ENCODE peak calls at places on chromosome 6, in four cellular contexts. P is sigmoid colon, Z is brain microvascular endothelial cell, L is body of pancreas. E is an unnamed sample.

GRCh38 chr6:17389274-17389847 is 4.0 kb upstream of the CAP2 start:
- DNase-seq in Z (no peak), L (no peak), P (no peak), E (no peak)

GRCh38 chr6:27726620-27727023 is 185.6 kb downstream of the OR2B2 start:
- DNase-seq in P (no peak), Z (peak; percentile 60), L (no peak), E (no peak)

GRCh38 chr6:100999034-100999597 is 118.0 kb upstream of the ASCC3 start:
- DNase-seq in P (no peak), L (no peak), Z (no peak), E (no peak)

GRCh38 chr6:20124545-20124944 is 87.7 kb downstream of the MBOAT1 start:
- DNase-seq in L (no peak), P (no peak), Z (no peak), E (no peak)

GRCh38 chr6:147207351-147207750 is 3.1 kb downstream of the STXBP5 start:
- DNase-seq in Z (no peak), P (no peak), L (no peak), E (no peak)

GRCh38 chr6:157510329-157511188 is 129.6 kb downstream of the ZDHHC14 start:
- DNase-seq in P (no peak), L (no peak), Z (no peak), E (no peak)

GRCh38 chr6:47405273-47405672 is 72.3 kb upstream of the CD2AP start:
- DNase-seq in L (no peak), P (no peak), Z (no peak), E (no peak)

GRCh38 chr6:71268710-71269437 is 19.7 kb upstream of the OGFRL1 start:
- DNase-seq in Z (no peak), L (no peak), P (no peak), E (no peak)

GRCh38 chr6:131117866-131118265 is 17.4 kb upstream of the AKAP7 start:
- DNase-seq in P (no peak), L (no peak), Z (no peak), E (no peak)

GRCh38 chr6:91786474-91787184 is 1199.8 kb upstream of the MAP3K7 start:
- DNase-seq in L (no peak), Z (no peak), P (no peak), E (no peak)

GRCh38 chr6:53983301-53983700 is 127.9 kb upstream of the MLIP start:
- DNase-seq in P (no peak), Z (peak; percentile 35), L (no peak), E (no peak)

GRCh38 chr6:123527406-123527805 is 109.3 kb downstream of the TRDN start:
- DNase-seq in P (no peak), Z (no peak), L (no peak), E (no peak)

GRCh38 chr6:134534708-134535149 is 216.8 kb upstream of the SGK1 start:
- DNase-seq in P (no peak), L (no peak), Z (peak; percentile 46), E (no peak)

GRCh38 chr6:109790131-109790530 is 99.0 kb downstream of the FIG4 start:
- DNase-seq in P (no peak), Z (no peak), L (no peak), E (no peak)

GRCh38 chr6:3331498-3331897 is 72.8 kb downstream of the PSMG4 start:
- DNase-seq in L (no peak), Z (no peak), P (no peak), E (no peak)

GRCh38 chr6:14117158-14118090 is at the start of gene CD83:
- DNase-seq in P (peak; percentile 78), L (peak; percentile 60), Z (peak; percentile 43), E (peak; percentile 64)

GRCh38 chr6:101806241-101806640 is 412.7 kb downstream of the GRIK2 start:
- DNase-seq in Z (peak; percentile 80), L (no peak), P (no peak), E (no peak)

GRCh38 chr6:47698342-47698787 is at the start of gene ADGRF4:
- DNase-seq in L (no peak), Z (peak; percentile 79), P (no peak), E (no peak)

GRCh38 chr6:110556317-110557115 is 80.1 kb upstream of the SLC22A16 start:
- DNase-seq in Z (no peak), P (no peak), L (no peak), E (no peak)

GRCh38 chr6:54602591-54602990 is 244.0 kb upstream of the FAM83B start:
- DNase-seq in L (no peak), Z (no peak), P (no peak), E (no peak)

GRCh38 chr6:144008501-144009245 is 614 bp upstream of the PLAGL1 start:
- DNase-seq in P (no peak), Z (no peak), L (peak; percentile 64), E (no peak)

GRCh38 chr6:132190097-132190814 is 211.0 kb downstream of the MOXD1 start:
- DNase-seq in Z (peak; percentile 45), L (no peak), P (no peak), E (no peak)

GRCh38 chr6:26020983-26021349 is 58.4 kb downstream of the TRIM38 start:
- DNase-seq in P (peak; percentile 84), Z (peak; percentile 68), L (peak; percentile 65), E (peak; percentile 87)

GRCh38 chr6:14996892-14997291 is 249.0 kb upstream of the JARID2 start:
- DNase-seq in Z (no peak), P (peak; percentile 19), L (no peak), E (no peak)

DNA sequence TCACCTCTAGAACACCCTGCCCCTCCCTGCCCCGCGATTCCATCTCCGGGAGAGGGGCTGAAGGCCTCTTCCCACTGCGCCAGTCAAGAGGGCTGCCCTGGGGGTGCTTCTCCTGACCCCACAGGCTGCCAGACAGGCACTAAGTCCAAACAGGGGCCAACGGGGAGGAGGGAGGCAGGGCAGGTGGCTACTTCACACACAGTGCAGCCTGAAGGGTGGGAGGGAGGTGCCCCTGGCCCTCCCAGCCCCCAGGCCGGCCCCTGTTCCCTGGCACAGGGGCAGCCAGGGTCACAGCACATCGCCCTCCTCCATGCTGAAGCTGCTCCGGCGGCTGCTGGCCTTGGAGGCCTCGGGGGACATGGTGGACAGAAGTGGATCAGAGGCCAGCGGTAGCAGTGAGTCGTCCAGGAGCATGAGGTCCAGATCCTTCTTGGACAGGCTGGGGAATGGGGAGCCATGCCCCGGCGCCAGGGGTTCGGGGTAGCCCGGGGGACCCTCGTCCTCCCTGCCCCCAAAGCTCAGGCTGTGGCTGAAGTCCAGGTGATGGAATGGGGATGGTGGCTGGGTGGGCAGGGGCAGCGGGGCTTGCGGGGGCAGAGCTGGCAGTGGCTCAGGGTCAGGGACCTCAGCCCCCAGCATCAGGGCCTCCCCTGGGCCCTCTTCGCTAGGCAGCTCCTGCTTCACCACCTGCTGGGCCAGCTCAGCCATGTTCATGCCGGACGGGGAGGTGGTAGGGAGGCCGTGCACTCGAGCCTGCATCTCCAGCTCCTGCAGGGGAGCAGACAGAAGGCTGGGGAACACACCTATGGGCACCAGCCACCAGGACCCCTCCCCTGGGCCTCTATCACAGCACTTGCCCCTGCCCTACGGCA is 46.3 kb downstream of the MDFI start:
- DNase-seq in Z (no peak), P (no peak), L (no peak), E (no peak)
- H3K27ac ChIP-seq in Z (no peak overlapping the region), P (no peak overlapping the region), L (no peak overlapping the region), E (no peak overlapping the region)

GRCh38 chr6:33198853-33199436 is 1.5 kb downstream of the RXRB start:
- DNase-seq in P (no peak), Z (no peak), L (no peak), E (peak; percentile 75)
- TF ChIP-seq CTCF in P (no peak), Z (no peak), L (no peak), E (no peak)

GRCh38 chr6:29764422-29765196 is 41.4 kb downstream of the HLA-F start:
- DNase-seq in L (no peak), Z (no peak), P (no peak), E (no peak)
- H3K4me3 ChIP-seq in L (no peak overlapping the region), Z (no peak overlapping the region), P (no peak overlapping the region), E (no peak overlapping the region)

GRCh38 chr6:44010411-44011349 is 116.6 kb downstream of the MRPL14 start:
- DNase-seq in L (no peak), Z (peak; percentile 96), P (peak; percentile 61), E (peak; percentile 64)
- H3K27ac ChIP-seq in L (no peak overlapping the region), Z (peak overlapping the region; percentile 97), P (no peak overlapping the region), E (no peak overlapping the region)

GRCh38 chr6:32972353-32973143 is 4.2 kb downstream of the BRD2 start:
- DNase-seq in Z (no peak), L (peak; percentile 50), P (peak; percentile 78), E (peak; percentile 84)

GRCh38 chr6:32970413-32971244 is 2.2 kb downstream of the BRD2 start:
- DNase-seq in P (peak; percentile 96), L (peak; percentile 85), Z (peak; percentile 87), E (peak; percentile 94)

GRCh38 chr6:32973144-32973854 is 4.9 kb downstream of the BRD2 start:
- DNase-seq in L (no peak), P (peak; percentile 70), Z (no peak), E (no peak)

GRCh38 chr6:32971245-32971580 is 2.8 kb downstream of the BRD2 start:
- DNase-seq in L (no peak), Z (no peak), P (no peak), E (no peak)

DNA sequence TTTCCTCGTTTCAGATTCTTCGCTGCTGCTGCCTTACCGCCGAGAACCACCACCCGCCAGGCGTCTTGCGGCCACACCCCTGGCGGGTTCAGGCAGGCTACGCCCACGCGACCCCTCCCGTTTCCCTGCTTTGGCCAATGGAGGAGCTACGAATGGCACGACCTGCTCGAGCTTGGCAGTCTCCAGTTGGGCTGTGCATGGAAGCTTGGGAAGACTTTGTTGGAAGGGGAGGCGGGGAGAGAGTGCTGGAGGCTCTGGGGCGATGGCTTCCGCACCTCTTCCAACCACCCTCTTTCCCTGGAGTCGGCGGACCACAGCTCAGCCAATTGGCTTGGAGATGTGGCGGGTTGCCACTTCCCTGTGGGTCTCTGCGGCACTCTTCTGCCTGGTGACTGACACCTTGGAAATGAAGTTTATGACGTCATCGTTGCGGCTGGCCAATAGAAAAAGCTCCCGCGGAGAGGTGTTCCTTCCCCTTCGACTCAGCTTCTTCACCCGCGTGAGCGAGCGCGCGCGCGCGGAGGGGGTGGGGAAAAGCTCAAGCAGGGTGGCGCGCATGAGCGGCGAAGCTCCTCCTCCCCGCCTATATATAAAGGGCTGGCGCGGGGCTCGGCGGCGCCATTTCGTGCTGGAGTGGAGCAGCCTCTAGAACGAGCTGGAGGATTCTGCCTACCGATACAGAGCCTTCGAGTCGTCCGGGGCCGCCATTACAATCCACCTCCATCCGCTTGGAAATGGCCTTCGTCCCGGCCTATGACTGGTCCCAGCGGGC is 3.4 kb downstream of the BRD2 start:
- DNase-seq in P (peak; percentile 100), L (peak; percentile 99), Z (peak; percentile 100), E (peak; percentile 100)
- TF ChIP-seq CTCF in P (no peak), L (peak; percentile 21), Z (peak; percentile 0), E (no peak)

DNA sequence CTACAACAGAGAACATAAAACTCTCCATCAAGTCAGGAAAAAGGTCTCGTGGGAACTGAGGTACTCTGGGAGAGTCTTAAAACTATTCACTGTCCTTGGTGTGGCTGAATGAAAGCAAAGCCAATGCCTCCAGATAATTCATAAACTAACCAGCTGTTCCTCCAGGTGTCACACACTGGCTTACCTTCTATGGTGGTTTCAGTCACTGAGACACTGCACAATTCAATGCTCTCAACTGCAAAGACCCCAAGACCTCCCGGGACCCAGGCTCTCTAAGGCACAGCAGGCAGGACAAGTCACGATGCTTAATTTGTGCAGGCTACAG is 100.8 kb downstream of the GMPR start:
- DNase-seq in L (no peak), P (no peak), Z (no peak), E (no peak)
- H3K4me3 ChIP-seq in L (no peak overlapping the region), P (no peak overlapping the region), Z (no peak overlapping the region), E (no peak overlapping the region)